ENCODE peak calls at places on chromosomes 1 and 21, in seven cellular contexts. One of them, this sample, is unnamed.
A peak's percentile ranks its signal among the peaks of the same experiment; 100 is the strongest.

GRCh38 chr21:26842976-26843911 is 2.0 kb downstream of the ADAMTS1 start:
- DNase-seq in IMR-90: peak; percentile 96
- DNase-seq in H9: peak; percentile 86
- DNase-seq in mesenchymal stem cell: peak; percentile 96
- DNase-seq in H1: peak; percentile 81
- DNase-seq in mesendoderm: peak; percentile 92
- DNase-seq in trophoblast cell: peak; percentile 79
- DNase-seq in this sample: peak; percentile 68

GRCh38 chr1:18188820-18189517 is 81.4 kb downstream of the IGSF21 start:
- DNase-seq in IMR-90: no peak
- DNase-seq in H9: no peak
- DNase-seq in mesenchymal stem cell: no peak
- DNase-seq in H1: no peak
- DNase-seq in mesendoderm: no peak
- DNase-seq in trophoblast cell: no peak
- DNase-seq in this sample: no peak

GRCh38 chr1:169102567-169102966 is 3.9 kb upstream of the ATP1B1 start:
- DNase-seq in IMR-90: peak; percentile 85
- DNase-seq in H9: no peak
- DNase-seq in mesenchymal stem cell: peak; percentile 81
- DNase-seq in H1: no peak
- DNase-seq in mesendoderm: no peak
- DNase-seq in trophoblast cell: peak; percentile 54
- DNase-seq in this sample: no peak

GRCh38 chr21:46559291-46559983 is 45.4 kb downstream of the S100B start:
- DNase-seq in IMR-90: no peak
- DNase-seq in H9: no peak
- DNase-seq in mesenchymal stem cell: no peak
- DNase-seq in H1: peak; percentile 41
- DNase-seq in mesendoderm: no peak
- DNase-seq in trophoblast cell: no peak
- DNase-seq in this sample: no peak

GRCh38 chr1:67135354-67135753 is 584 bp upstream of the C1orf141 start:
- DNase-seq in IMR-90: peak; percentile 86
- DNase-seq in H9: no peak
- DNase-seq in mesenchymal stem cell: peak; percentile 88
- DNase-seq in H1: no peak
- DNase-seq in mesendoderm: no peak
- DNase-seq in trophoblast cell: no peak
- DNase-seq in this sample: no peak

GRCh38 chr1:240287722-240288121 is 196.0 kb downstream of the FMN2 start:
- DNase-seq in IMR-90: no peak
- DNase-seq in H9: no peak
- DNase-seq in mesenchymal stem cell: no peak
- DNase-seq in H1: no peak
- DNase-seq in mesendoderm: no peak
- DNase-seq in trophoblast cell: no peak
- DNase-seq in this sample: no peak

GRCh38 chr1:167342846-167343245 is 122.2 kb downstream of the POU2F1 start:
- DNase-seq in IMR-90: no peak
- DNase-seq in H9: no peak
- DNase-seq in mesenchymal stem cell: no peak
- DNase-seq in H1: no peak
- DNase-seq in mesendoderm: peak; percentile 58
- DNase-seq in trophoblast cell: no peak
- DNase-seq in this sample: no peak

GRCh38 chr1:40895601-40896000 is 33.4 kb upstream of the CITED4 start:
- DNase-seq in IMR-90: no peak
- DNase-seq in H9: no peak
- DNase-seq in mesenchymal stem cell: no peak
- DNase-seq in H1: no peak
- DNase-seq in mesendoderm: no peak
- DNase-seq in trophoblast cell: no peak
- DNase-seq in this sample: no peak

GRCh38 chr1:206000641-206001339 is 2.4 kb downstream of the RAB7B start:
- DNase-seq in IMR-90: peak; percentile 43
- DNase-seq in H9: peak; percentile 22
- DNase-seq in mesenchymal stem cell: no peak
- DNase-seq in H1: no peak
- DNase-seq in mesendoderm: no peak
- DNase-seq in trophoblast cell: no peak
- DNase-seq in this sample: no peak

GRCh38 chr1:63487336-63488065 is 35.5 kb downstream of the ITGB3BP start:
- DNase-seq in IMR-90: peak; percentile 91
- DNase-seq in H9: no peak
- DNase-seq in mesenchymal stem cell: peak; percentile 79
- DNase-seq in H1: no peak
- DNase-seq in mesendoderm: no peak
- DNase-seq in trophoblast cell: no peak
- DNase-seq in this sample: no peak

GRCh38 chr1:89721351-89721750 is 88.4 kb downstream of the LRRC8C start:
- DNase-seq in IMR-90: peak; percentile 57
- DNase-seq in H9: no peak
- DNase-seq in mesenchymal stem cell: peak; percentile 47
- DNase-seq in H1: no peak
- DNase-seq in mesendoderm: no peak
- DNase-seq in trophoblast cell: no peak
- DNase-seq in this sample: no peak

GRCh38 chr1:15455522-15455921 is 1.0 kb upstream of the CELA2A start:
- DNase-seq in IMR-90: peak; percentile 54
- DNase-seq in H9: no peak
- DNase-seq in mesenchymal stem cell: peak; percentile 43
- DNase-seq in H1: no peak
- DNase-seq in mesendoderm: no peak
- DNase-seq in trophoblast cell: no peak
- DNase-seq in this sample: no peak

GRCh38 chr1:208581252-208581651 is 337.1 kb upstream of the PLXNA2 start:
- DNase-seq in IMR-90: no peak
- DNase-seq in H9: no peak
- DNase-seq in mesenchymal stem cell: no peak
- DNase-seq in H1: no peak
- DNase-seq in mesendoderm: no peak
- DNase-seq in trophoblast cell: no peak
- DNase-seq in this sample: no peak

GRCh38 chr1:41927118-41927517 is 8.4 kb upstream of the HIVEP3 start:
- DNase-seq in IMR-90: no peak
- DNase-seq in H9: no peak
- DNase-seq in mesenchymal stem cell: no peak
- DNase-seq in H1: no peak
- DNase-seq in mesendoderm: no peak
- DNase-seq in trophoblast cell: no peak
- DNase-seq in this sample: no peak

GRCh38 chr1:192274588-192274987 is 42.2 kb upstream of the RGS21 start:
- DNase-seq in IMR-90: no peak
- DNase-seq in H9: no peak
- DNase-seq in mesenchymal stem cell: no peak
- DNase-seq in H1: no peak
- DNase-seq in mesendoderm: no peak
- DNase-seq in trophoblast cell: no peak
- DNase-seq in this sample: no peak

GRCh38 chr1:51920130-51920529 is 41.6 kb upstream of the NRDC start:
- DNase-seq in IMR-90: peak; percentile 21
- DNase-seq in H9: no peak
- DNase-seq in mesenchymal stem cell: no peak
- DNase-seq in H1: no peak
- DNase-seq in mesendoderm: no peak
- DNase-seq in trophoblast cell: no peak
- DNase-seq in this sample: no peak

GRCh38 chr1:5448486-5448885 is 543.7 kb downstream of the NPHP4 start:
- DNase-seq in IMR-90: no peak
- DNase-seq in H9: peak; percentile 62
- DNase-seq in mesenchymal stem cell: no peak
- DNase-seq in H1: peak; percentile 79
- DNase-seq in mesendoderm: peak; percentile 56
- DNase-seq in trophoblast cell: no peak
- DNase-seq in this sample: no peak

GRCh38 chr1:81549588-81550127 is 251.1 kb upstream of the ADGRL2 start:
- DNase-seq in IMR-90: peak; percentile 52
- DNase-seq in H9: no peak
- DNase-seq in mesenchymal stem cell: peak; percentile 51
- DNase-seq in H1: no peak
- DNase-seq in mesendoderm: peak; percentile 89
- DNase-seq in trophoblast cell: no peak
- DNase-seq in this sample: no peak

GRCh38 chr1:36882536-36883285 is 151.6 kb downstream of the GRIK3 start:
- DNase-seq in IMR-90: no peak
- DNase-seq in H9: peak; percentile 8
- DNase-seq in mesenchymal stem cell: no peak
- DNase-seq in H1: peak; percentile 23
- DNase-seq in mesendoderm: no peak
- DNase-seq in trophoblast cell: no peak
- DNase-seq in this sample: no peak

GRCh38 chr1:165954940-165955339 is 127.5 kb downstream of the UCK2 start:
- DNase-seq in IMR-90: peak; percentile 69
- DNase-seq in H9: no peak
- DNase-seq in mesenchymal stem cell: peak; percentile 33
- DNase-seq in H1: no peak
- DNase-seq in mesendoderm: no peak
- DNase-seq in trophoblast cell: no peak
- DNase-seq in this sample: no peak

GRCh38 chr1:247007511-247008405 is at the start of gene ZNF695:
- DNase-seq in IMR-90: peak; percentile 90
- DNase-seq in H9: peak; percentile 98
- DNase-seq in mesenchymal stem cell: peak; percentile 96
- DNase-seq in H1: peak; percentile 95
- DNase-seq in mesendoderm: peak; percentile 99
- DNase-seq in trophoblast cell: peak; percentile 94
- DNase-seq in this sample: peak; percentile 94

GRCh38 chr1:24364975-24365678 is 46.0 kb downstream of the GRHL3 start:
- DNase-seq in IMR-90: peak; percentile 95
- DNase-seq in H9: no peak
- DNase-seq in mesenchymal stem cell: peak; percentile 82
- DNase-seq in H1: no peak
- DNase-seq in mesendoderm: no peak
- DNase-seq in trophoblast cell: no peak
- DNase-seq in this sample: no peak

GRCh38 chr1:17662296-17662695 is 92.8 kb upstream of the ACTL8 start:
- DNase-seq in IMR-90: no peak
- DNase-seq in H9: no peak
- DNase-seq in mesenchymal stem cell: no peak
- DNase-seq in H1: no peak
- DNase-seq in mesendoderm: no peak
- DNase-seq in trophoblast cell: no peak
- DNase-seq in this sample: no peak

GRCh38 chr1:81044708-81045107 is 756.0 kb upstream of the ADGRL2 start:
- DNase-seq in IMR-90: peak; percentile 5
- DNase-seq in H9: no peak
- DNase-seq in mesenchymal stem cell: no peak
- DNase-seq in H1: no peak
- DNase-seq in mesendoderm: peak; percentile 8
- DNase-seq in trophoblast cell: no peak
- DNase-seq in this sample: no peak

GRCh38 chr1:30942326-30942978 is 33.9 kb upstream of the SDC3 start:
- DNase-seq in IMR-90: no peak
- DNase-seq in H9: no peak
- DNase-seq in mesenchymal stem cell: no peak
- DNase-seq in H1: no peak
- DNase-seq in mesendoderm: no peak
- DNase-seq in trophoblast cell: no peak
- DNase-seq in this sample: no peak

GRCh38 chr1:219858980-219859379 is 69.4 kb downstream of the SLC30A10 start:
- DNase-seq in IMR-90: no peak
- DNase-seq in H9: no peak
- DNase-seq in mesenchymal stem cell: no peak
- DNase-seq in H1: no peak
- DNase-seq in mesendoderm: no peak
- DNase-seq in trophoblast cell: no peak
- DNase-seq in this sample: no peak

GRCh38 chr1:176858421-176858916 is 306.0 kb downstream of the ASTN1 start:
- DNase-seq in IMR-90: no peak
- DNase-seq in H9: no peak
- DNase-seq in mesenchymal stem cell: no peak
- DNase-seq in H1: no peak
- DNase-seq in mesendoderm: no peak
- DNase-seq in trophoblast cell: no peak
- DNase-seq in this sample: no peak

GRCh38 chr1:176692431-176692830 is 229.5 kb downstream of the PAPPA2 start:
- DNase-seq in IMR-90: no peak
- DNase-seq in H9: no peak
- DNase-seq in mesenchymal stem cell: no peak
- DNase-seq in H1: no peak
- DNase-seq in mesendoderm: no peak
- DNase-seq in trophoblast cell: no peak
- DNase-seq in this sample: no peak

GRCh38 chr1:159653201-159653600 is 61.2 kb downstream of the CRP start:
- DNase-seq in IMR-90: no peak
- DNase-seq in H9: no peak
- DNase-seq in mesenchymal stem cell: no peak
- DNase-seq in H1: no peak
- DNase-seq in mesendoderm: no peak
- DNase-seq in trophoblast cell: no peak
- DNase-seq in this sample: no peak

GRCh38 chr21:32331444-32332305 is 33.0 kb downstream of the MRAP start:
- DNase-seq in IMR-90: no peak
- DNase-seq in H9: no peak
- DNase-seq in mesenchymal stem cell: no peak
- DNase-seq in H1: no peak
- DNase-seq in mesendoderm: no peak
- DNase-seq in trophoblast cell: no peak
- DNase-seq in this sample: peak; percentile 23

GRCh38 chr21:16069713-16070112 is 339.9 kb downstream of the USP25 start:
- DNase-seq in IMR-90: peak; percentile 31
- DNase-seq in H9: no peak
- DNase-seq in mesenchymal stem cell: no peak
- DNase-seq in H1: no peak
- DNase-seq in mesendoderm: no peak
- DNase-seq in trophoblast cell: no peak
- DNase-seq in this sample: no peak
- H3K27ac ChIP-seq in IMR-90: no peak overlapping the region
- H3K27ac ChIP-seq in H9: no peak overlapping the region
- H3K27ac ChIP-seq in mesenchymal stem cell: no peak overlapping the region
- H3K27ac ChIP-seq in H1: no peak overlapping the region
- H3K27ac ChIP-seq in mesendoderm: no peak overlapping the region
- H3K27ac ChIP-seq in trophoblast cell: no peak overlapping the region
- H3K27ac ChIP-seq in this sample: no peak overlapping the region

GRCh38 chr1:84363019-84363418 is 35.3 kb upstream of the DNASE2B start:
- DNase-seq in IMR-90: no peak
- DNase-seq in H9: no peak
- DNase-seq in mesenchymal stem cell: peak; percentile 60
- DNase-seq in H1: no peak
- DNase-seq in mesendoderm: no peak
- DNase-seq in trophoblast cell: no peak
- DNase-seq in this sample: no peak
- H4K8ac ChIP-seq in IMR-90: peak overlapping the region; percentile 47
- H4K8ac ChIP-seq in H9: no peak overlapping the region
- H4K8ac ChIP-seq in mesenchymal stem cell: no peak overlapping the region
- H4K8ac ChIP-seq in H1: no peak overlapping the region
- H4K8ac ChIP-seq in mesendoderm: no peak overlapping the region
- H4K8ac ChIP-seq in trophoblast cell: no peak overlapping the region
- H4K8ac ChIP-seq in this sample: no peak overlapping the region

GRCh38 chr1:227892930-227893695 is 54.6 kb downstream of the WNT9A start:
- DNase-seq in IMR-90: no peak
- DNase-seq in H9: peak; percentile 22
- DNase-seq in mesenchymal stem cell: no peak
- DNase-seq in H1: peak; percentile 45
- DNase-seq in mesendoderm: no peak
- DNase-seq in trophoblast cell: no peak
- DNase-seq in this sample: no peak
- H3K18ac ChIP-seq in IMR-90: no peak overlapping the region
- H3K18ac ChIP-seq in H9: peak overlapping the region; percentile 0
- H3K18ac ChIP-seq in mesenchymal stem cell: no peak overlapping the region
- H3K18ac ChIP-seq in H1: peak overlapping the region; percentile 71
- H3K18ac ChIP-seq in mesendoderm: no peak overlapping the region
- H3K18ac ChIP-seq in trophoblast cell: peak overlapping the region; percentile 79
- H3K18ac ChIP-seq in this sample: peak overlapping the region; percentile 89

GRCh38 chr1:3128431-3129132 is 59.6 kb downstream of the PRDM16 start:
- DNase-seq in IMR-90: no peak
- DNase-seq in H9: no peak
- DNase-seq in mesenchymal stem cell: no peak
- DNase-seq in H1: no peak
- DNase-seq in mesendoderm: no peak
- DNase-seq in trophoblast cell: no peak
- DNase-seq in this sample: no peak
- H3K27ac ChIP-seq in IMR-90: no peak overlapping the region
- H3K27ac ChIP-seq in H9: no peak overlapping the region
- H3K27ac ChIP-seq in mesenchymal stem cell: no peak overlapping the region
- H3K27ac ChIP-seq in H1: no peak overlapping the region
- H3K27ac ChIP-seq in mesendoderm: no peak overlapping the region
- H3K27ac ChIP-seq in trophoblast cell: no peak overlapping the region
- H3K27ac ChIP-seq in this sample: no peak overlapping the region

This sample was measured in neuronal stem cell.